ENCODE peak calls at places on chromosomes 6 and 20, in six cellular contexts. B, V, Z, M, W and E are unnamed samples. For H3K27me3, the result is how much of the 10 kb centered on the place peaks cover.

GRCh38 chr6:52328303-52328662 is 33.7 kb upstream of the PAQR8 start:
- DNase-seq in B (no peak), V (no peak), Z (no peak), M (no peak), W (no peak), E (no peak)

GRCh38 chr20:35327074-35327976 is 35.1 kb upstream of the FAM83C start:
- DNase-seq in B (no peak), V (no peak), Z (no peak), M (no peak), W (no peak), E (no peak)

GRCh38 chr6:170165085-170165484 is 125.8 kb downstream of the DLL1 start:
- DNase-seq in B (no peak), V (peak), Z (no peak), M (no peak), W (no peak), E (no peak)

GRCh38 chr6:118507636-118508035 is 40.5 kb upstream of the PLN start:
- DNase-seq in B (no peak), V (no peak), Z (no peak), M (no peak), W (no peak), E (no peak)

GRCh38 chr6:107957165-107957908 is 671 bp downstream of the SEC63 start:
- DNase-seq in B (peak), V (peak), Z (peak), M (peak), W (peak), E (peak)

GRCh38 chr6:108874470-108875160 is 26.4 kb downstream of the ARMC2 start:
- DNase-seq in B (no peak), V (no peak), Z (peak), M (no peak), W (no peak), E (no peak)

GRCh38 chr20:64176548-64177419 is 12.5 kb downstream of the MYT1 start:
- DNase-seq in B (no peak), V (peak), Z (no peak), M (peak), W (peak), E (no peak)

GRCh38 chr6:139757766-139758655 is 383.6 kb upstream of the CITED2 start:
- DNase-seq in B (no peak), V (no peak), Z (peak), M (no peak), W (no peak), E (no peak)

GRCh38 chr6:54198134-54198533 is 86.9 kb downstream of the MLIP start:
- DNase-seq in B (no peak), V (no peak), Z (no peak), M (no peak), W (no peak), E (no peak)

GRCh38 chr6:30970946-30971345 is 12.6 kb upstream of the MUC21 start:
- DNase-seq in B (no peak), V (no peak), Z (no peak), M (no peak), W (no peak), E (no peak)

GRCh38 chr6:30972816-30973215 is 10.7 kb upstream of the MUC21 start:
- DNase-seq in B (no peak), V (no peak), Z (no peak), M (no peak), W (no peak), E (no peak)

GRCh38 chr6:30979076-30979475 is 4.4 kb upstream of the MUC21 start:
- DNase-seq in B (no peak), V (no peak), Z (no peak), M (no peak), W (no peak), E (no peak)

GRCh38 chr6:30979690-30980089 is 3.8 kb upstream of the MUC21 start:
- DNase-seq in B (no peak), V (no peak), Z (no peak), M (no peak), W (no peak), E (no peak)

DNA sequence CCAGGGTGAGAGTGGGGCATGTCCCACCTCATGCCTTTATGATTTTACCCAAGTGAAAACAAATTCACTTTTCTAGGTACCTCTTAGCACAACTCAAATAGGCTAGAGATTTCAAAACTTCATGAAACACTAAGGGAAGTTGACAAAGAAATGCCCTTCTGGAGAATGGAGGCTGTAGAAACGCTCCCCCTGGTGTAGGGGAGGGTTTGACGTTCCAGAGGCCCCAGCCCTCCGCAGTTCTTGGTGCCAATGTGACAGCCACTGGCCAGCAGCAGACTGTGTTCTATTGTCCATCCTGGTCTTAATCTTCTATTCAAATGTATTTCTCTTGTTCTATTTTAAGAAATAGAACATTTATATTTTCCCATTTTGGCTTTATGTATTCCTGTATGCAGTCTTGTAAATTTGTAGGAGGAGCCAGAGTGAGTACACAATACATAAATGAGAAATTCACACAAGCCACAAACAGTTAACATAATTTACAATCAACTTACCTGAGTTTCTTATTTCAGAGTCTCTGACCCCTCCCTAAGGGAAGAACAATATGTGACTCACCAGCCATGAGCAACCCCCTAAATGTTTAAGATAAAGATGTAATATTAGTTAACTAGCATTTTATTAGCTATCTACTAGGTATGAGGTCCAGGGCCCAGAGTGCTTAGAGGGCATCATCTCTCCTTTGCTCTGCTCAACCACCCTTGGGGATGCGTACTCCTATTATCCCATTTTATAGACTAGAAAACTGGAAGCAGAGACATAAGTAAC is 8.8 kb upstream of the MUC21 start:
- DNase-seq in B (no peak), V (no peak), Z (no peak), M (no peak), W (peak), E (no peak)
- TF ChIP-seq CTCF in B (no peak), V (no peak), Z (no peak), M (no peak), W (peak), E (no peak)

GRCh38 chr6:105993769-105994521 is 92.2 kb upstream of the PRDM1 start:
- DNase-seq in B (peak), V (peak), Z (peak), M (peak), W (peak), E (no peak)

GRCh38 chr6:105990151-105990550 is 96.0 kb upstream of the PRDM1 start:
- DNase-seq in B (no peak), V (no peak), Z (no peak), M (no peak), W (peak), E (no peak)

GRCh38 chr6:105993341-105993740 is 92.8 kb upstream of the PRDM1 start:
- DNase-seq in B (no peak), V (no peak), Z (no peak), M (no peak), W (peak), E (no peak)

GRCh38 chr6:105992315-105992961 is 93.7 kb upstream of the PRDM1 start:
- DNase-seq in B (peak), V (peak), Z (peak), M (peak), W (peak), E (no peak)

DNA sequence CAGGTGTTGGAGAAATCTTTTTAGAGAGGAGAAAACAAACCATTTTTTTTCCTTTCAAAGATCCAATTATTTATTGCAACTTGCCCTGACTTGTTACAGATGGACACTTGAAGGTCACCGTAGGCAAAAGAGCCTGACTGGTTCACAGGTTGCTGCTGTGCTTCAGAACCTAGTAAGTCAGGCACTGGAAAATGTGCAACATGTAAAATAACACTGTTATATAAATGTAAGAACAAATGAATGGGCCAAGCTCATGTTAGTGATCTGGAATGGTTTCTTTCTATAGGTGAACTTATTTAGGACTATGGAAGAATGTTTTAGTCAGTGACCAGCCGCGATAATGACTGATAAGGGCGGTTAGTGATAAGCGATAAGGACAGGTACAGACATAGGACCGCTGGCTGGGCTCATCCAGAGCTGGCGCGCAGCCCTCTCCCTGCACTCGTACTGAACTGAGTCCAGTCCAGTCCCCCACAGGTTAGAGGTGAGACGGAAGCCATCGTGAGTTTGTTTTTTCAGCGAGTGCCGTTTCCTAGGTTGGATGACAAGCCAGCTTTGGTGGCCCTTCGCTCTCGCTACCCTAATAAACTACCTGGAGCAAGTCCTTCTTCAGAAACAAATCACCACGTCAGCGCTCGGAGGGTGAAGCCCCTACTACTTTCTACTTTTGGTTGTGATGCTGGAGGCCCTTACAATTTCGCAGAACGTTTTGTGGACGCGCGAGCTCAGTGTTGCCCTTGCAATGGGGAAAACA is 94.4 kb upstream of the PRDM1 start:
- DNase-seq in B (peak), V (peak), Z (no peak), M (peak), W (peak), E (no peak)
- H3K27me3 ChIP-seq in B (under half), V (half or more), Z (under half), M (under half), W (half or more), E (under half)

GRCh38 chr6:36423101-36423824 is 19.4 kb downstream of the PXT1 start:
- DNase-seq in B (peak), V (peak), Z (peak), M (peak), W (peak), E (peak)
- TF ChIP-seq CTCF in B (peak), V (peak), Z (peak), M (peak), W (peak), E (peak)

GRCh38 chr6:37516920-37517405 is 17.3 kb upstream of the CCDC167 start:
- DNase-seq in B (peak), V (no peak), Z (no peak), M (no peak), W (no peak), E (peak)

GRCh38 chr6:37515712-37516075 is 16.0 kb upstream of the CCDC167 start:
- DNase-seq in B (peak), V (no peak), Z (no peak), M (no peak), W (no peak), E (no peak)

GRCh38 chr6:37517411-37517812 is 17.7 kb upstream of the CCDC167 start:
- DNase-seq in B (no peak), V (no peak), Z (no peak), M (no peak), W (no peak), E (no peak)

GRCh38 chr6:37514840-37515239 is 15.1 kb upstream of the CCDC167 start:
- DNase-seq in B (no peak), V (no peak), Z (no peak), M (peak), W (no peak), E (no peak)

GRCh38 chr6:37516076-37516919 is 16.6 kb upstream of the CCDC167 start:
- DNase-seq in B (peak), V (peak), Z (no peak), M (peak), W (peak), E (peak)
- H3K27me3 ChIP-seq in B (under half), V (under half), Z (under half), M (under half), W (under half), E (under half)

DNA sequence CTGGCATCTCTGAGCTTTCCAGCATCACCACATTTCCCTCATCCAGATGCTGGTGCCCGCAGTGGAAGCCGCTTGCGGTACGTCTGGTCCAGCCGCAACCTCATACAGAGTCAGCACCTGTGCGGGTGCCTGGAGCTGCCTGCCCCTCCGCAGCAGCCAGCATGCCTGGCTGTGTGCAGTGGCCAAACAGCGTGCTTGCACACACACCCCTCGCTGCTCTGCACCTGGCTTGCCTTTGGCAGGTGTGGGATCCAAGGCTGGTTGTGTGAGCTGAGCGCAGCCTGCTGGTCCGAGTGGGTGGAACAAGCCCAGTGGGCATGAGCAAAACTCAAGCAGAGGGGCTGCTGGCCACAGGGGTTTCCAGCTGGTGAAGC is 3.1 kb upstream of the HINT3 start:
- DNase-seq in B (no peak), V (peak), Z (no peak), M (peak), W (peak), E (peak)
- TF ChIP-seq CTCF in B (no peak), V (no peak), Z (no peak), M (peak), W (peak), E (peak)

GRCh38 chr20:63023836-63024571 is 17.2 kb upstream of the BHLHE23 start:
- DNase-seq in B (no peak), V (peak), Z (no peak), M (no peak), W (no peak), E (no peak)

GRCh38 chr20:63024573-63025392 is 18.0 kb upstream of the BHLHE23 start:
- DNase-seq in B (no peak), V (peak), Z (no peak), M (no peak), W (peak), E (peak)

GRCh38 chr20:63021356-63022321 is 14.9 kb upstream of the BHLHE23 start:
- DNase-seq in B (no peak), V (peak), Z (no peak), M (no peak), W (no peak), E (no peak)

GRCh38 chr20:63022501-63022900 is 15.7 kb upstream of the BHLHE23 start:
- DNase-seq in B (no peak), V (peak), Z (no peak), M (no peak), W (peak), E (no peak)

GRCh38 chr20:63023071-63023835 is 16.5 kb upstream of the BHLHE23 start:
- DNase-seq in B (no peak), V (peak), Z (no peak), M (no peak), W (no peak), E (no peak)
- H3K27me3 ChIP-seq in B (half or more), V (half or more), Z (under half), M (under half), W (under half), E (under half)

DNA sequence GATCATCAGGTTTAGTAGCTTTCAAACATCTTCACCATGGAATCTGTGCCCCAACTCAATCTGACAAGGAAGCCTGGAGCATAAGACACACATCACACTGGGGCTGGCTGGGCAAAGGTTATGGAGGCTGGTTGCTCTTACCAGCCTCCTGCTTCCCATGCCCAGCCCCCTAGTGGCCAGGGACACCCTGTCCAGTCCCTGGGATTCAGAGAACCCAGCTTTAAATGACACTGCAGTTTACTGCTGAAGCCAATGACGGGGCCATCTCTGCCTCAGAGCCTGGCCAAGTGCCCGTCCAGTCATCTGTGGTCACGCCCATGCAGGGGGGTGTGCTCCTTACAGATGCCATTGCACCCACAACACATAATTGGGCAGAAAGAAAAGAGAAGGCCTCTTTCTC is 272.9 kb downstream of the SMOC2 start:
- DNase-seq in B (peak), V (no peak), Z (no peak), M (peak), W (peak), E (peak)
- TF ChIP-seq CTCF in B (no peak), V (peak), Z (no peak), M (peak), W (peak), E (peak)

GRCh38 chr6:136922680-136922996 is 537 bp downstream of the SLC35D3 start:
- DNase-seq in B (no peak), V (no peak), Z (no peak), M (peak), W (no peak), E (no peak)
- H3K27me3 ChIP-seq in B (under half), V (half or more), Z (under half), M (under half), W (half or more), E (under half)

GRCh38 chr6:90611543-90611864 is 24.6 kb upstream of the MAP3K7 start:
- DNase-seq in B (no peak), V (no peak), Z (no peak), M (no peak), W (no peak), E (no peak)

GRCh38 chr6:90604546-90604945 is 17.7 kb upstream of the MAP3K7 start:
- DNase-seq in B (no peak), V (no peak), Z (no peak), M (no peak), W (no peak), E (no peak)

GRCh38 chr6:90610671-90611542 is 24.0 kb upstream of the MAP3K7 start:
- DNase-seq in B (peak), V (peak), Z (peak), M (peak), W (peak), E (peak)

GRCh38 chr6:90610291-90610670 is 23.4 kb upstream of the MAP3K7 start:
- DNase-seq in B (peak), V (no peak), Z (no peak), M (no peak), W (peak), E (no peak)

DNA sequence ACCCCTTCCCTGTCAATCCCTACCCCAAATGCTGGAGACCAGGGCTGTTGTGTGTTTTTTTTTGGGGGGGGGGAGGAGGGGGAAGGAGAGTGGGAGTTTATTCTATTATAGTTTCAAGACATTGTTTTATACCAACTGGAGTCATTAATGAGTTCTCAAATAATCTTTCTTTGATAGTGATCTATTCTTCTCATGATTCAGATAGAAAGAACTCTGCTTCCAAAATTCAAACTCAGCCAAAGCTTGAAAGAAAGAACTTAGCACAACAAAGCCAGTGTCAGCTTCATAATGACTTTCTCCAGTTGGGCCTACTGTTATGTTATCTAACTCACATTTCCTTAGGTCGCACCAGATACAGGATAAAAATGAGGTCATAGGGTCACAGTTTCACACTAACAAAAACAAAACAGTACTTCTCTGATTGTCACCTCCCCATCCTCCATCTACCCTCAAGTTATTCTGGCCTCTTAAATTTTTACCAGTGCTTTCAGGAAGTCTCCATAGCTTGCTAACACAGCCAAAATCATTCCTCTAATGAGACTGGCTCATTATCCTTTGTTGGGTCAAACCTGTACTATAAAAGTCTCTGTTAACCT is 19.0 kb upstream of the MAP3K7 start:
- DNase-seq in B (no peak), V (no peak), Z (no peak), M (no peak), W (peak), E (no peak)
- TF ChIP-seq CTCF in B (no peak), V (no peak), Z (no peak), M (no peak), W (no peak), E (no peak)